ENCODE peak calls at places on chromosomes 12 and 14, in six cellular contexts. One of them, this sample, is unnamed.

GRCh38 chr12:90682398-90682797 is 272.6 kb downstream of the CCER1 start:
- DNase-seq in GM12878: no peak
- DNase-seq in HCT116: no peak
- DNase-seq in HepG2: no peak
- DNase-seq in SK-N-SH: no peak
- DNase-seq in K562: no peak
- DNase-seq in this sample: no peak

GRCh38 chr12:12837025-12837872 is 24.1 kb downstream of the DDX47 start:
- DNase-seq in GM12878: no peak
- DNase-seq in HepG2: peak
- DNase-seq in K562: peak
- DNase-seq in SK-N-SH: peak
- DNase-seq in HCT116: peak
- DNase-seq in this sample: peak

GRCh38 chr14:72049462-72049861 is 117.2 kb downstream of the RGS6 start:
- DNase-seq in HCT116: peak
- DNase-seq in GM12878: peak
- DNase-seq in SK-N-SH: no peak
- DNase-seq in HepG2: no peak
- DNase-seq in K562: no peak
- DNase-seq in this sample: no peak

GRCh38 chr12:4958697-4959375 is 49.1 kb downstream of the KCNA1 start:
- DNase-seq in HCT116: no peak
- DNase-seq in SK-N-SH: no peak
- DNase-seq in GM12878: no peak
- DNase-seq in K562: peak
- DNase-seq in HepG2: no peak
- DNase-seq in this sample: no peak

GRCh38 chr14:82757775-82758174 is 1224.1 kb upstream of the SEL1L start:
- DNase-seq in HCT116: no peak
- DNase-seq in K562: no peak
- DNase-seq in GM12878: no peak
- DNase-seq in SK-N-SH: no peak
- DNase-seq in HepG2: no peak
- DNase-seq in this sample: no peak

GRCh38 chr12:57474862-57475261 is 4.8 kb downstream of the ARHGAP9 start:
- DNase-seq in K562: no peak
- DNase-seq in SK-N-SH: no peak
- DNase-seq in HCT116: no peak
- DNase-seq in GM12878: no peak
- DNase-seq in HepG2: no peak
- DNase-seq in this sample: no peak

GRCh38 chr14:84792722-84793410 is 737.1 kb upstream of the FLRT2 start:
- DNase-seq in K562: no peak
- DNase-seq in HepG2: no peak
- DNase-seq in SK-N-SH: no peak
- DNase-seq in GM12878: no peak
- DNase-seq in HCT116: no peak
- DNase-seq in this sample: no peak

GRCh38 chr14:25904446-25904845 is 693.4 kb downstream of the NOVA1 start:
- DNase-seq in SK-N-SH: no peak
- DNase-seq in HCT116: no peak
- DNase-seq in GM12878: no peak
- DNase-seq in HepG2: no peak
- DNase-seq in K562: no peak
- DNase-seq in this sample: no peak

GRCh38 chr14:79165460-79166080 is 995.4 kb downstream of the NRXN3 start:
- DNase-seq in HCT116: no peak
- DNase-seq in GM12878: no peak
- DNase-seq in HepG2: no peak
- DNase-seq in SK-N-SH: no peak
- DNase-seq in K562: no peak
- DNase-seq in this sample: no peak

GRCh38 chr12:113299619-113300237 is 35.2 kb downstream of the SLC8B1 start:
- DNase-seq in K562: peak
- DNase-seq in SK-N-SH: peak
- DNase-seq in HepG2: peak
- DNase-seq in GM12878: no peak
- DNase-seq in HCT116: peak
- DNase-seq in this sample: peak

DNA sequence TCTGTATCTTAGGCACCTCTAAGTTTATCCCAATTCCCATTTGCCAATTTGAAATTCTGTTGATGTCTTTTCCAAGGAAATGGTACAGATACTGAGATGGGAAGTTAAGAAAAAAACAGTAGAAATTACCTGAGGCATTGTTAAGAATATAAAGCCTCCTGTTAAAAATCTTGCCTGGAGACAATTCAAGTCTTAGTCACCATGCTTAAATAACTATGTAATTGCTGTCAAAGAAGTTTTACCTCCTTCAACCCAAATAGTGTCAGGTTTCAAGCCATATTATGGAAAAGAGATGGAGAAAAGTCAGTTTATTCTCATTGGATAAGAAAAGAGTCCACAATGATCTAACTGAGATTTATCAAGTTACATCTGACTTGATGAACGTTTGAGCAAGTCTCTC is 974.7 kb downstream of the GALC start:
- DNase-seq in HepG2: no peak
- DNase-seq in SK-N-SH: no peak
- DNase-seq in HCT116: no peak
- DNase-seq in K562: no peak
- DNase-seq in GM12878: no peak
- DNase-seq in this sample: no peak
- TF ChIP-seq SIN3A in HepG2: no peak
- TF ChIP-seq SIN3A in SK-N-SH: no peak
- TF ChIP-seq SIN3A in HCT116: no peak
- TF ChIP-seq SIN3A in K562: no peak
- TF ChIP-seq SIN3A in GM12878: no peak
- TF ChIP-seq SIN3A in this sample: no peak

GRCh38 chr14:23863836-23864235 is 89.7 kb upstream of the DHRS4 start:
- DNase-seq in HepG2: no peak
- DNase-seq in GM12878: no peak
- DNase-seq in K562: no peak
- DNase-seq in SK-N-SH: no peak
- DNase-seq in HCT116: no peak
- DNase-seq in this sample: no peak

GRCh38 chr14:23862513-23862912 is 91.1 kb upstream of the DHRS4 start:
- DNase-seq in GM12878: no peak
- DNase-seq in K562: no peak
- DNase-seq in SK-N-SH: no peak
- DNase-seq in HCT116: no peak
- DNase-seq in HepG2: no peak
- DNase-seq in this sample: no peak

GRCh38 chr14:23864252-23864651 is 89.3 kb upstream of the DHRS4 start:
- DNase-seq in K562: no peak
- DNase-seq in GM12878: no peak
- DNase-seq in SK-N-SH: no peak
- DNase-seq in HepG2: no peak
- DNase-seq in HCT116: no peak
- DNase-seq in this sample: no peak

GRCh38 chr14:23864856-23865255 is 88.7 kb upstream of the DHRS4 start:
- DNase-seq in HCT116: no peak
- DNase-seq in HepG2: no peak
- DNase-seq in SK-N-SH: no peak
- DNase-seq in GM12878: no peak
- DNase-seq in K562: no peak
- DNase-seq in this sample: no peak

GRCh38 chr14:23861666-23862065 is 91.9 kb upstream of the DHRS4 start:
- DNase-seq in SK-N-SH: no peak
- DNase-seq in HCT116: no peak
- DNase-seq in HepG2: peak
- DNase-seq in K562: no peak
- DNase-seq in GM12878: no peak
- DNase-seq in this sample: no peak
- TF ChIP-seq REST in SK-N-SH: no peak
- TF ChIP-seq REST in HCT116: no peak
- TF ChIP-seq REST in HepG2: no peak
- TF ChIP-seq REST in K562: no peak
- TF ChIP-seq REST in GM12878: no peak
- TF ChIP-seq REST in this sample: no peak

GRCh38 chr14:33555710-33556350 is 395.0 kb downstream of the EGLN3 start:
- DNase-seq in HCT116: no peak
- DNase-seq in SK-N-SH: no peak
- DNase-seq in GM12878: no peak
- DNase-seq in HepG2: no peak
- DNase-seq in K562: no peak
- DNase-seq in this sample: no peak

GRCh38 chr14:33551963-33552362 is 398.9 kb downstream of the EGLN3 start:
- DNase-seq in HCT116: no peak
- DNase-seq in SK-N-SH: no peak
- DNase-seq in GM12878: no peak
- DNase-seq in HepG2: no peak
- DNase-seq in K562: no peak
- DNase-seq in this sample: no peak

GRCh38 chr14:33556382-33557121 is 394.3 kb downstream of the EGLN3 start:
- DNase-seq in HCT116: no peak
- DNase-seq in K562: no peak
- DNase-seq in HepG2: no peak
- DNase-seq in GM12878: no peak
- DNase-seq in SK-N-SH: no peak
- DNase-seq in this sample: no peak
- TF ChIP-seq SIN3A in HCT116: no peak
- TF ChIP-seq SIN3A in K562: no peak
- TF ChIP-seq SIN3A in HepG2: no peak
- TF ChIP-seq SIN3A in GM12878: no peak
- TF ChIP-seq SIN3A in SK-N-SH: no peak
- TF ChIP-seq SIN3A in this sample: no peak

DNA sequence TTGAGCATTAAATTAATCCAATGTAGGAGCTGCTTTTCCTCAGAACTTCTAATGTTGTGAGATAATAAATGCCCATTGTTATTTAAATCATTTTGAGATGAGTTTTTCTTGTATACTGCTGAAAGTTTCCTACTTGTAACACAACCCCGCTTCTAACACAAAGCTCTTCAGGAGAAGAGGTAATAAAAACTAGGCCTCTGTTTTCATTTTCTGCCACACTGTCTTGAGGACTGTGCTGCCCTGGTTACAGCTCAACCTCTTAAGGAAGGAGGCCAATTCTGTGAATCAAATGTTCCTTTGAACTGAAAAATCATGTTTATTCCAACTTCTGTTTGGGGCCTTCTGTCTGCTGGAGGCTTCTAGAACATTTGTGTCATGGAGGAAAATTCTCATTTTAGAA is 100.4 kb downstream of the LRIG3 start:
- DNase-seq in HCT116: no peak
- DNase-seq in HepG2: no peak
- DNase-seq in SK-N-SH: no peak
- DNase-seq in GM12878: no peak
- DNase-seq in K562: no peak
- DNase-seq in this sample: no peak
- TF ChIP-seq REST in HCT116: no peak
- TF ChIP-seq REST in HepG2: no peak
- TF ChIP-seq REST in SK-N-SH: no peak
- TF ChIP-seq REST in GM12878: no peak
- TF ChIP-seq REST in K562: no peak
- TF ChIP-seq REST in this sample: no peak

GRCh38 chr14:20388159-20388558 is 25.1 kb downstream of the TEP1 start:
- DNase-seq in SK-N-SH: no peak
- DNase-seq in GM12878: no peak
- DNase-seq in K562: no peak
- DNase-seq in HepG2: no peak
- DNase-seq in HCT116: no peak
- DNase-seq in this sample: no peak

GRCh38 chr14:20384321-20384720 is 29.0 kb downstream of the TEP1 start:
- DNase-seq in HCT116: no peak
- DNase-seq in SK-N-SH: no peak
- DNase-seq in GM12878: no peak
- DNase-seq in K562: no peak
- DNase-seq in HepG2: no peak
- DNase-seq in this sample: no peak

GRCh38 chr14:20387577-20387976 is 25.7 kb downstream of the TEP1 start:
- DNase-seq in HepG2: no peak
- DNase-seq in HCT116: no peak
- DNase-seq in GM12878: no peak
- DNase-seq in SK-N-SH: no peak
- DNase-seq in K562: no peak
- DNase-seq in this sample: no peak

GRCh38 chr14:20384886-20385285 is 28.4 kb downstream of the TEP1 start:
- DNase-seq in GM12878: no peak
- DNase-seq in HepG2: no peak
- DNase-seq in K562: no peak
- DNase-seq in SK-N-SH: no peak
- DNase-seq in HCT116: no peak
- DNase-seq in this sample: no peak

GRCh38 chr14:20386276-20386855 is 26.9 kb downstream of the TEP1 start:
- DNase-seq in HepG2: no peak
- DNase-seq in HCT116: no peak
- DNase-seq in GM12878: no peak
- DNase-seq in K562: no peak
- DNase-seq in SK-N-SH: no peak
- DNase-seq in this sample: no peak
- TF ChIP-seq SIN3A in HepG2: no peak
- TF ChIP-seq SIN3A in HCT116: no peak
- TF ChIP-seq SIN3A in GM12878: no peak
- TF ChIP-seq SIN3A in K562: no peak
- TF ChIP-seq SIN3A in SK-N-SH: no peak
- TF ChIP-seq SIN3A in this sample: no peak

This sample was measured in Panc1.